ENCODE peak calls at places on chromosomes 6 and 20, in ten cellular contexts. D is fibroblast of lung, Y is uterus, F is brain microvascular endothelial cell, C is MM.1S, X is fibroblast of pulmonary artery, P is bronchial epithelial cell, G is cardiac fibroblast, I is foreskin fibroblast, R is fibroblast of mammary gland. J is an unnamed sample.

GRCh38 chr6:6626227-6626626 is 37.7 kb downstream of the LY86 start:
- DNase-seq in D (no peak), Y (no peak), F (no peak), C (no peak), X (no peak), P (no peak), G (no peak), I (no peak), R (no peak), J (no peak)

GRCh38 chr6:48883116-48883515 is 579.9 kb downstream of the MMUT start:
- DNase-seq in D (no peak), Y (no peak), F (no peak), C (peak), X (peak), P (no peak), G (peak), I (no peak), R (no peak), J (no peak)

GRCh38 chr6:116398366-116399005 is 27.7 kb downstream of the DSE start:
- DNase-seq in D (peak), Y (no peak), F (peak), C (no peak), X (peak), P (peak), G (no peak), I (no peak), R (peak), J (peak)

GRCh38 chr6:85449818-85450577 is at the start of gene NT5E:
- DNase-seq in D (peak), Y (peak), F (peak), C (peak), X (peak), P (peak), G (peak), I (peak), R (peak), J (peak)

GRCh38 chr20:49595811-49596545 is 28.0 kb upstream of the PTGIS start:
- DNase-seq in D (peak), Y (peak), F (peak), C (no peak), X (peak), P (no peak), G (peak), I (peak), R (peak), J (no peak)

GRCh38 chr20:43590036-43590391 is 723 bp upstream of the IFT52 start:
- DNase-seq in D (no peak), Y (peak), F (no peak), C (no peak), X (no peak), P (no peak), G (no peak), I (no peak), R (no peak), J (no peak)

GRCh38 chr6:85479221-85479620 is 29.3 kb downstream of the NT5E start:
- DNase-seq in D (peak), Y (no peak), F (no peak), C (no peak), X (no peak), P (no peak), G (no peak), I (no peak), R (no peak), J (no peak)

GRCh38 chr6:135880066-135880972 is 28.8 kb downstream of the PDE7B start:
- DNase-seq in D (peak), Y (no peak), F (peak), C (peak), X (peak), P (no peak), G (peak), I (peak), R (peak), J (peak)

GRCh38 chr6:116251568-116252384 is 2.1 kb downstream of the TSPYL4 start:
- DNase-seq in D (peak), Y (no peak), F (peak), C (no peak), X (peak), P (peak), G (peak), I (peak), R (peak), J (peak)

GRCh38 chr6:78525961-78526360 is 341.4 kb upstream of the IRAK1BP1 start:
- DNase-seq in D (no peak), Y (no peak), F (no peak), C (no peak), X (no peak), P (no peak), G (no peak), I (no peak), R (no peak), J (no peak)

GRCh38 chr6:72661408-72661807 is 39.5 kb downstream of the KCNQ5 start:
- DNase-seq in D (no peak), Y (no peak), F (no peak), C (no peak), X (no peak), P (no peak), G (no peak), I (no peak), R (no peak), J (no peak)

GRCh38 chr6:166503167-166503744 is 83.2 kb downstream of the RAMACL start:
- DNase-seq in D (no peak), Y (no peak), F (no peak), C (no peak), X (no peak), P (no peak), G (no peak), I (no peak), R (no peak), J (no peak)

GRCh38 chr20:32681175-32682084 is 7.7 kb upstream of the C20orf203 start:
- DNase-seq in D (peak), Y (no peak), F (no peak), C (peak), X (peak), P (peak), G (peak), I (no peak), R (no peak), J (peak)

GRCh38 chr6:116533233-116533957 is 12.1 kb downstream of the TRAPPC3L start:
- DNase-seq in D (no peak), Y (no peak), F (no peak), C (no peak), X (no peak), P (no peak), G (peak), I (no peak), R (no peak), J (no peak)

GRCh38 chr6:99219788-99220187 is 129.7 kb downstream of the FAXC start:
- DNase-seq in D (no peak), Y (no peak), F (no peak), C (no peak), X (no peak), P (peak), G (no peak), I (no peak), R (no peak), J (peak)

GRCh38 chr6:159068904-159069578 is 24.2 kb upstream of the TAGAP start:
- DNase-seq in D (no peak), Y (no peak), F (no peak), C (no peak), X (no peak), P (no peak), G (no peak), I (no peak), R (no peak), J (no peak)

GRCh38 chr6:48449002-48449401 is 338.0 kb upstream of the PTCHD4 start:
- DNase-seq in D (peak), Y (no peak), F (no peak), C (no peak), X (no peak), P (peak), G (peak), I (no peak), R (peak), J (no peak)

GRCh38 chr20:64223526-64224067 is 32.0 kb upstream of the PCMTD2 start:
- DNase-seq in D (peak), Y (peak), F (no peak), C (no peak), X (peak), P (peak), G (peak), I (peak), R (peak), J (no peak)

GRCh38 chr6:19851273-19852089 is 14.3 kb downstream of the ID4 start:
- DNase-seq in D (peak), Y (peak), F (peak), C (peak), X (peak), P (peak), G (peak), I (peak), R (peak), J (peak)
- TF ChIP-seq CTCF in D (peak), Y (peak), F (peak), C (peak), X (peak), P (peak), G (peak), I (peak), R (peak), J (peak)

DNA sequence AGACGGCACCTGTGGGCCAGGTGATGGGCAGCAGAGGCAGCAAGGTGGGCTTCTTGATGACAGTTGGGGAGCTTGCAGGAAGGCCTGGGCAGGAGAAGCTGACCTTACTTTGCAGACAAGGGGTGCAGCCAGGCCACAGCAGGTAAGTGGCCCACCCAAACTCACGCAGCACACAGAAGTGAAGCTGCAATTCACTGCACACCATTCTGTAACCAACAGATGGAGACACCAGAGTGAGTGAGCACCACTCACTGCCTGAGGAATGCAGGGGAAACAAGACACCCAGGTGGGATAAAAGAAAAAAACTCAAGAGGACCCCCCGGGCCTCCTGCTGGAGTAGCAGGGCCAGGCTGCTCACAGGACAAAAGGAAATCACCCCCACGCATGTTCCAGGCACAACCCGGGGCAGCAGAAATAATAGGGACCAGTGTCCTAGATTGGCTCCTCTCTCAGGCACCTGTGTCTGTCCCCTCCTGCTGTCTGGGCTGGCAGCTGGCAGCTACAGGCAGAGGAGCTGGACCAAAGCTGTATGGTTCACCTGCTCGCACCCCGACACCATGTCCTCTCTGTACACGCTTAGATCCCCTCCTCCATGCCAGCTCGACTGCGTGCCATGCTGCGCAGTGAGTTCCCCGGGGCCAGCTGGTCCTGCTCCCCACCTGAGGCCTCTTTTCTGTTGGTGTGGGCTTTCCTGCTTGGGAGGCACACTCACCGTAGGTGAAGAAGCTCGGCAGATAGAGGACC is 4.9 kb downstream of the MTCH1 start:
- DNase-seq in D (no peak), Y (no peak), F (no peak), C (no peak), X (no peak), P (no peak), G (no peak), I (no peak), R (no peak), J (no peak)
- TF ChIP-seq CTCF in D (no peak), Y (no peak), F (peak), C (no peak), X (no peak), P (no peak), G (no peak), I (no peak), R (no peak), J (no peak)

GRCh38 chr6:33004940-33005339 is 4.5 kb downstream of the HLA-DOA start:
- DNase-seq in D (no peak), Y (no peak), F (no peak), C (no peak), X (no peak), P (no peak), G (no peak), I (no peak), R (no peak), J (no peak)

GRCh38 chr6:32995448-32995847 is 13.9 kb downstream of the HLA-DOA start:
- DNase-seq in D (no peak), Y (no peak), F (no peak), C (no peak), X (no peak), P (no peak), G (no peak), I (no peak), R (no peak), J (no peak)

GRCh38 chr6:33001685-33002084 is 7.7 kb downstream of the HLA-DOA start:
- DNase-seq in D (no peak), Y (no peak), F (no peak), C (no peak), X (no peak), P (no peak), G (no peak), I (no peak), R (no peak), J (no peak)

GRCh38 chr6:33000053-33000452 is 9.3 kb downstream of the HLA-DOA start:
- DNase-seq in D (no peak), Y (no peak), F (no peak), C (peak), X (peak), P (peak), G (no peak), I (no peak), R (no peak), J (peak)
- TF ChIP-seq CTCF in D (no peak), Y (no peak), F (no peak), C (peak), X (peak), P (peak), G (no peak), I (no peak), R (no peak), J (no peak)

DNA sequence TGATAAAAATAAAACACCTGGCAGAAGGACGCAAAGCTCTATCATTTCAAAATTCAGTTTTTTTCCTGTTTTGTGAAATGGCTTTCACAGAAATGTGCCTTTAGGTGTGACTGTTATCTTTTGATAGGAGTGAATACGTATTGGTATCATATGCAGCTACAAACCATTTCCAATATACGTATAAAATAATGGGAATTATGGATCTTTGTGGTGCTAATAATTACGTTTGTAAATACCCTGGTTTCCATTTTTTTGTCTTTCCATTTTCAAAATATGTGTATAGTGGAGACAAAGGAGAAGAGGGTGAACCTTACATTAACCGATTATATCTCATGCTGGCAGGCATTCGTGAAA is 108.7 kb upstream of the GMDS start:
- DNase-seq in D (no peak), Y (no peak), F (no peak), C (no peak), X (no peak), P (no peak), G (no peak), I (no peak), R (no peak), J (no peak)
- TF ChIP-seq CTCF in D (no peak), Y (no peak), F (no peak), C (no peak), X (no peak), P (no peak), G (no peak), I (no peak), R (no peak), J (no peak)

DNA sequence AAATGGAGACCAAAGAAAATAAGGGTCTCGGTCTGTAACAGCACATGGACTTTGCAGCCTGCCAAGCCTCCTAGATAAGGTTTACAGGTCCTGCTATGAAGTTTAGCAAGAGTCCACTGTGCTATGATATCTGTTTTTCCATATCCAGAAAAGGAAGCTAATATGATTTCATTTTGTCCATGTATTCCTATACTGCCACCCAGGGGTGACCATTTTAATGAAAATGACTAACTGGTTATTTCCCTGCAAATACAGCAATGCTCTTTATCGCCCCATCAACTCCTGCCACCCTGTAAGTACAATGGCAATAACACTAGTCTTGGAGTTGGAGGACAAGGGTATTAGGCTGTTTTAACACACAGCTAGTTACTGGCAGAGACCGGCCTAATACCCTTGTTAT is 115.2 kb upstream of the GLP1R start:
- DNase-seq in D (no peak), Y (no peak), F (peak), C (peak), X (peak), P (peak), G (peak), I (peak), R (peak), J (peak)
- TF ChIP-seq CTCF in D (peak), Y (no peak), F (peak), C (peak), X (peak), P (peak), G (peak), I (peak), R (peak), J (peak)

GRCh38 chr6:74991573-74992332 is 214.1 kb downstream of the COL12A1 start:
- DNase-seq in D (peak), Y (no peak), F (peak), C (no peak), X (peak), P (peak), G (peak), I (no peak), R (peak), J (peak)
- TF ChIP-seq CTCF in D (peak), Y (peak), F (peak), C (no peak), X (peak), P (peak), G (peak), I (peak), R (peak), J (peak)

GRCh38 chr6:32148289-32148688 is 3.5 kb downstream of the PRRT1 start:
- DNase-seq in D (no peak), Y (no peak), F (no peak), C (no peak), X (no peak), P (no peak), G (no peak), I (no peak), R (no peak), J (no peak)

GRCh38 chr6:32147401-32148132 is 4.2 kb downstream of the PRRT1 start:
- DNase-seq in D (no peak), Y (no peak), F (no peak), C (no peak), X (no peak), P (no peak), G (no peak), I (no peak), R (no peak), J (no peak)

GRCh38 chr6:32149932-32150920 is 1.5 kb downstream of the PRRT1 start:
- DNase-seq in D (no peak), Y (no peak), F (no peak), C (no peak), X (no peak), P (no peak), G (no peak), I (no peak), R (no peak), J (no peak)

GRCh38 chr6:32149577-32149845 is 2.2 kb downstream of the PRRT1 start:
- DNase-seq in D (no peak), Y (no peak), F (no peak), C (no peak), X (no peak), P (no peak), G (no peak), I (no peak), R (no peak), J (no peak)

DNA sequence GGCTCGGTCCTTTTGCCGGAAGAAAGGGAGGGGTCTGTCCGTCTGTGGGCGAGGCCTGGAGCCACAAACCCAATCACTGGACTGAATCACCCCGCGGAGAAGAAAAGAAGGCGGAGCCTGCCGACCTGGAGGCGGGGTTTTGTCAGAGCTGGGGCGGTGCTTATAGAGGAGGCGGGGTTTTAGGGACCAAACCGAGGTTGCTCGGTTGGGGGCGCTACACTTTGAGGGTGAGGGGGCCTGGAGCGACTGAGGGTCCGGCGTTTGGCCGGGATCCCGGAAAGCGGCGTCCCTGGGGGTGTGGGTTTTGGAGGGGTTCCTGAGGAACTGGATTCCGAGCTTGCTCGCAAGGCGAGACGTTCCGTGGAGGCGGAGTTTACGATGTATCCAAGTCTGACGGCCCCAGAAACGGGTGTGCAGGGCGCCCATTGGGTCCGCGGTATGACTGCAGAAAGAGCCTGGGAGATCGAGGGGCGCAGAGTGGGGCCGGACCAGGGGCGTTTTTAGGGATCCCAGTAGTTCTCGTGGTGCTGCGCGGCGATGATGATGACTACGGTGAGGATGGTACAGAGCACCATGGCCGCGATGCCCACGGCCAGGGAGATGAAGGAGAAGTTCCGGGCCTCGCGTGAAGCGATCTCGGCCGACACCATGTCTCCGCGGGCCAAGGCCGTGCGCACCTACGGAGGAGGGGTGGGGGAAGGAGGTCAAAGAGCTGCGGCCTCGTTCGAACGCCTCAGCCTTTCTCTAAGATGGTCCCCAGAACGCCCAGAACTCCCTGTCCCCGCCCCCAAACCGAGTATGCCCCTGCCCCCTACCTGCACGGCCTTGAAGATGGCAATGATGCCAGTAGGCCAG is 2.8 kb downstream of the PRRT1 start:
- DNase-seq in D (peak), Y (no peak), F (peak), C (no peak), X (no peak), P (peak), G (no peak), I (no peak), R (no peak), J (no peak)
- TF ChIP-seq CTCF in D (no peak), Y (no peak), F (peak), C (no peak), X (no peak), P (peak), G (no peak), I (no peak), R (no peak), J (no peak)

DNA sequence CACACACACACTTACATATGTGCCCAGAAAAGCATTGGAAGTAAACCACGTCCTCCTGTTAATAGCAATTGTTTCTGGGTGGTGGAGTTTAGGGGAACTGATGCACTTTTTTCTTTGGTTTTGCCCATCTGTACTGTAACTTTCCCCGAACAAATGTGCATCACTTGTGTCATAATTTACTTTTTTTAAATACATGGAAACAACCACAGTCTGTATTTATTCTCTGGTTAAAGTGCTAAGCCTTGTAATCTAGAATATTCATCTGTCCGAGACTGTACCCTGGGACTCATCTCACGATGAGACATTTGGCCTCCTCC is 61.5 kb upstream of the CD93 start:
- DNase-seq in D (no peak), Y (no peak), F (no peak), C (no peak), X (no peak), P (no peak), G (no peak), I (no peak), R (no peak), J (no peak)
- TF ChIP-seq CTCF in D (no peak), Y (no peak), F (no peak), C (no peak), X (no peak), P (no peak), G (no peak), I (no peak), R (no peak), J (no peak)

GRCh38 chr6:1335367-1336037 is 23.6 kb downstream of the FOXQ1 start:
- DNase-seq in D (peak), Y (no peak), F (no peak), C (no peak), X (peak), P (peak), G (peak), I (peak), R (peak), J (peak)

GRCh38 chr6:1337791-1338190 is 25.9 kb downstream of the FOXQ1 start:
- DNase-seq in D (no peak), Y (no peak), F (no peak), C (no peak), X (no peak), P (no peak), G (peak), I (peak), R (peak), J (no peak)

GRCh38 chr6:1334725-1335124 is 22.8 kb downstream of the FOXQ1 start:
- DNase-seq in D (no peak), Y (no peak), F (no peak), C (no peak), X (no peak), P (no peak), G (no peak), I (no peak), R (no peak), J (no peak)

GRCh38 chr6:1336246-1336843 is 24.4 kb downstream of the FOXQ1 start:
- DNase-seq in D (no peak), Y (no peak), F (no peak), C (peak), X (no peak), P (peak), G (no peak), I (no peak), R (no peak), J (peak)
- TF ChIP-seq CTCF in D (no peak), Y (no peak), F (peak), C (peak), X (no peak), P (peak), G (no peak), I (peak), R (no peak), J (peak)

J was measured in MCF 10A.